ENCODE peak calls at places on chromosomes 3 and 15, in five cellular contexts. One of them, this sample, is unnamed.
A peak's percentile ranks its signal among the peaks of the same experiment; 100 is the strongest.

GRCh38 chr3:169002689-169003088 is 660.8 kb downstream of the MECOM start:
- DNase-seq in Peyer's patch: peak; percentile 44
- DNase-seq in AG04450: no peak
- DNase-seq in osteoblast: no peak
- DNase-seq in GM12865: no peak
- DNase-seq in this sample: no peak

GRCh38 chr3:57112206-57112605 is 51.7 kb downstream of the SPATA12 start:
- DNase-seq in Peyer's patch: no peak
- DNase-seq in AG04450: no peak
- DNase-seq in osteoblast: no peak
- DNase-seq in GM12865: peak; percentile 19
- DNase-seq in this sample: no peak

GRCh38 chr3:129532261-129532660 is 3.8 kb downstream of the RHO start:
- DNase-seq in Peyer's patch: no peak
- DNase-seq in AG04450: no peak
- DNase-seq in osteoblast: peak; percentile 38
- DNase-seq in GM12865: no peak
- DNase-seq in this sample: no peak

GRCh38 chr3:38283810-38284775 is 2.0 kb downstream of the SLC22A14 start:
- DNase-seq in Peyer's patch: no peak
- DNase-seq in AG04450: no peak
- DNase-seq in osteoblast: no peak
- DNase-seq in GM12865: no peak
- DNase-seq in this sample: no peak

GRCh38 chr3:38843898-38844297 is 27.9 kb upstream of the SCN10A start:
- DNase-seq in Peyer's patch: no peak
- DNase-seq in AG04450: peak; percentile 29
- DNase-seq in osteoblast: no peak
- DNase-seq in GM12865: peak; percentile 18
- DNase-seq in this sample: no peak

GRCh38 chr3:151135548-151136337 is 50.3 kb downstream of the MED12L start:
- DNase-seq in Peyer's patch: no peak
- DNase-seq in AG04450: no peak
- DNase-seq in osteoblast: no peak
- DNase-seq in GM12865: peak; percentile 29
- DNase-seq in this sample: no peak

GRCh38 chr15:95440712-95441111 is 889.8 kb upstream of the NR2F2 start:
- DNase-seq in Peyer's patch: no peak
- DNase-seq in AG04450: no peak
- DNase-seq in osteoblast: no peak
- DNase-seq in GM12865: no peak
- DNase-seq in this sample: no peak

GRCh38 chr3:195035345-195036202 is 235.4 kb downstream of the XXYLT1 start:
- DNase-seq in Peyer's patch: peak; percentile 43
- DNase-seq in AG04450: no peak
- DNase-seq in osteoblast: no peak
- DNase-seq in GM12865: no peak
- DNase-seq in this sample: no peak

GRCh38 chr3:101643861-101644613 is 32.9 kb downstream of the ZBTB11 start:
- DNase-seq in Peyer's patch: no peak
- DNase-seq in AG04450: peak; percentile 11
- DNase-seq in osteoblast: no peak
- DNase-seq in GM12865: peak; percentile 21
- DNase-seq in this sample: peak; percentile 48

GRCh38 chr3:191997093-191997492 is 536.1 kb downstream of the PYDC2 start:
- DNase-seq in Peyer's patch: no peak
- DNase-seq in AG04450: no peak
- DNase-seq in osteoblast: no peak
- DNase-seq in GM12865: no peak
- DNase-seq in this sample: no peak

GRCh38 chr3:124826703-124827102 is 60.5 kb downstream of the ITGB5 start:
- DNase-seq in Peyer's patch: no peak
- DNase-seq in AG04450: peak; percentile 84
- DNase-seq in osteoblast: no peak
- DNase-seq in GM12865: no peak
- DNase-seq in this sample: no peak
- H3K4me3 ChIP-seq in Peyer's patch: no peak overlapping the region
- H3K4me3 ChIP-seq in AG04450: no peak overlapping the region
- H3K4me3 ChIP-seq in osteoblast: no peak overlapping the region
- H3K4me3 ChIP-seq in GM12865: no peak overlapping the region
- H3K4me3 ChIP-seq in this sample: no peak overlapping the region

GRCh38 chr15:101267320-101268104 is 9.8 kb downstream of the SELENOS start:
- DNase-seq in Peyer's patch: no peak
- DNase-seq in AG04450: no peak
- DNase-seq in osteoblast: peak; percentile 94
- DNase-seq in GM12865: no peak
- DNase-seq in this sample: no peak
- TF ChIP-seq CTCF in Peyer's patch: no peak
- TF ChIP-seq CTCF in AG04450: no peak
- TF ChIP-seq CTCF in osteoblast: no peak
- TF ChIP-seq CTCF in GM12865: no peak
- TF ChIP-seq CTCF in this sample: no peak

DNA sequence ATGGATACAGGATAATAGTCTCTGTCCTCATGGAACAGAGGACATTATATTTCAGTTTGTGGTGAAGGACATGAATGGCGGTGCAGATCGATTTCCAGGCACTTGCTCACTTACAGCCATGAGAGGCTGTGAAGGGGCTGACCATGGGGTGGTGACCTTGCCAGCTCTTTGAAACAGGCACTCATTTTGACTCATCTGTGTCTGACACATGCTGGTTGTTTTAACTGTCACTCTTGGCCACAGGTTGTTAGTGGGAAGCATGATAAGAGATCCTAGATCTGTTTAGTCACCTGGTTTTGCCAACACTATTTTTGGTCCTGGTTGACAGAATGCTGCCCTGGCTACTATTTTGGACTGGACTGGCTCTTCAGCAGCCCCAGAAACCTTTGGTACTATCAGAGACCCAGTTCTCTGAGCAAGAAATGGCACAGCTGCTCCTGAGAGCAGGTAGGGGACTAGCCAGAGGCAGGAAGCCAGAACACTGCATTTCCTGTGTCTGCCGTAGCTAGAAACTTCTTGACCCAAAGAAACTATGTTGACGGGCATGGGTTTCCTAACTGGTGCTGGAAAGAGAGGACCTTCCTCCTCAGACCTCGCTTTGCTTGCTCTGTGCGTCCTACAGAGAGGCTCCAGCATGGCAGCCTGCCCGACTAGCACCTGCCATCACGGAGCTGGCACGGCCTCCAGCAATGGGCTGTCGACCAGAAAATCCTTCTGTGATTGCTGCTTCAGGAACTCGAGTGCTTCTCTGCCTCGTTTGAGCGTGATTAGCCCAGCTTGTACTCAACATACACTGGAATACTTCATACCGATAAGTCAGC is 6.3 kb downstream of the PXYLP1 start:
- DNase-seq in Peyer's patch: no peak
- DNase-seq in AG04450: no peak
- DNase-seq in osteoblast: no peak
- DNase-seq in GM12865: peak; percentile 28
- DNase-seq in this sample: no peak
- H3K4me3 ChIP-seq in Peyer's patch: no peak overlapping the region
- H3K4me3 ChIP-seq in AG04450: no peak overlapping the region
- H3K4me3 ChIP-seq in osteoblast: no peak overlapping the region
- H3K4me3 ChIP-seq in GM12865: no peak overlapping the region
- H3K4me3 ChIP-seq in this sample: no peak overlapping the region

DNA sequence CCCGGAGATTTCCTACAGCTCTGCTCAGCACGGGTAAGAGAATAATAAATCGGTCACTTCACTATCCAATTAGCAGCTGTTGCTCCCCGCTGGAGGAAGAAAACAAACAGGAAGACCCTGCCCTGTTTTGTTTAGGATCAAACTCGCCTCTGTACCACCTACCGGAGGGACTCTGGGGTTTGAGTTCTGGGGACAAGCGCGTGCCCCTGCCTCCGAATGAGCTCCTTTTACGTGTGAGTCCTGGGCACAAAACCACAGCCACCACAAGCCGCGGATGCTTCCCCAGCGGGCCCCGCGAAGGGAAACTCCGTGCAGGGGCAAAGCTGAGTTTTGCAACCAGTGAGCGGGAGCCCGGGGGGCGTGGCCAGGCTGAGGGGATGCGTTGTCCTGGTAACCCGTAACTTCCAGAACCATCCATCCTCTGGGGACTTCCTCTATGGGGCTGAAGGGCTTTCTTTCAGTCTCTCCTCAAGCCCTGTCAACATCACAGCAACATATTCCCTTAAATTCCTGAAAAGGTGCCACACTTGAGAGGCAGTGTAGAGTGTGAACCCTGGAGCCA is 315.8 kb upstream of the PROK2 start:
- DNase-seq in Peyer's patch: peak; percentile 87
- DNase-seq in AG04450: peak; percentile 6
- DNase-seq in osteoblast: peak; percentile 97
- DNase-seq in GM12865: peak; percentile 92
- DNase-seq in this sample: no peak
- TF ChIP-seq CTCF in Peyer's patch: no peak
- TF ChIP-seq CTCF in AG04450: no peak
- TF ChIP-seq CTCF in osteoblast: no peak
- TF ChIP-seq CTCF in GM12865: no peak
- TF ChIP-seq CTCF in this sample: no peak

DNA sequence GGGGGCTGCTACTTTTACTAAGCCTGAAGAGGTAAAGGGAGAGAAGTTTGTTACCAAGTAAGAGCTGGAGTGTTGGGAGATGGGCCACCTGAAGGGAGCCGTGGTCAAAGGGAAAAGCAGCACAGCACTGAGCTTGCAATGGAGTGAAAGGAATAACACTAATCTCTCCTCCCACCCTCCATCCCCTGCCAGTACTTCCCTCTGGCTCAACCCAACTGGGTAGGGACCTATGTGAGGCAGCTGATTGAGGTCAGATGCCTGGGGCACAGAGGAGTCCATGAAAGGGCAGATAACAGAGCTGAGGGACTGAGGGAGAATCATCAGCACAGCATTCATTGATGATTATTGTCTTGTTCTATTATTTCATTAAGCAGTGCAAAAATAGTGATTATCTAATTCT is 212.4 kb upstream of the TBC1D5 start:
- DNase-seq in Peyer's patch: no peak
- DNase-seq in AG04450: no peak
- DNase-seq in osteoblast: no peak
- DNase-seq in GM12865: no peak
- DNase-seq in this sample: no peak
- H3K4me3 ChIP-seq in Peyer's patch: no peak overlapping the region
- H3K4me3 ChIP-seq in AG04450: no peak overlapping the region
- H3K4me3 ChIP-seq in osteoblast: no peak overlapping the region
- H3K4me3 ChIP-seq in GM12865: no peak overlapping the region
- H3K4me3 ChIP-seq in this sample: no peak overlapping the region

DNA sequence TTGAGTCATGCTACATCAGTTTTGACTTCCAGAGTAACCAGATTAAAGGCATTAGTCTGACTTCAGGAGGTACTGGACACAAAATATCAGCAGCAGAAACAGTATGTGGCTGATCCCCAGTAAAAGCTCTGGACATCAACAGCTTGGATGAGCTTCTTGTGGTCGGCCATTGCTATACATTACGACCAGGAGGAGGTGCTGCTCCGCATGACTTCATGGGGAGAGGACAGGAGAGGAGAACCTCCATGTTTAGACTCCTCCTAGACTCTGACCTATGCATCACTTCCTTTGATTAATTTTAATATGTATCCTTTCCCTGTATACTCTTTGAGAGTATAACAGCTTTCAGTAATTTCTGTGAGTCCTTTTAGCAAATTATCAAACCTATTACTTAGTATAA is 285.6 kb upstream of the ARHGEF26 start:
- DNase-seq in Peyer's patch: no peak
- DNase-seq in AG04450: no peak
- DNase-seq in osteoblast: no peak
- DNase-seq in GM12865: peak; percentile 18
- DNase-seq in this sample: no peak
- TF ChIP-seq CTCF in Peyer's patch: no peak
- TF ChIP-seq CTCF in AG04450: no peak
- TF ChIP-seq CTCF in osteoblast: no peak
- TF ChIP-seq CTCF in GM12865: peak; percentile 9
- TF ChIP-seq CTCF in this sample: peak; percentile 18

GRCh38 chr15:36884404-36885335 is 215.7 kb downstream of the MEIS2 start:
- DNase-seq in Peyer's patch: no peak
- DNase-seq in AG04450: no peak
- DNase-seq in osteoblast: no peak
- DNase-seq in GM12865: no peak
- DNase-seq in this sample: no peak

GRCh38 chr15:36880226-36880912 is 220.0 kb downstream of the MEIS2 start:
- DNase-seq in Peyer's patch: no peak
- DNase-seq in AG04450: no peak
- DNase-seq in osteoblast: no peak
- DNase-seq in GM12865: no peak
- DNase-seq in this sample: no peak

GRCh38 chr15:36883705-36884355 is 216.5 kb downstream of the MEIS2 start:
- DNase-seq in Peyer's patch: peak; percentile 87
- DNase-seq in AG04450: peak; percentile 66
- DNase-seq in osteoblast: peak; percentile 93
- DNase-seq in GM12865: peak; percentile 92
- DNase-seq in this sample: peak; percentile 47

GRCh38 chr15:36880913-36881290 is 219.4 kb downstream of the MEIS2 start:
- DNase-seq in Peyer's patch: no peak
- DNase-seq in AG04450: no peak
- DNase-seq in osteoblast: no peak
- DNase-seq in GM12865: no peak
- DNase-seq in this sample: no peak

DNA sequence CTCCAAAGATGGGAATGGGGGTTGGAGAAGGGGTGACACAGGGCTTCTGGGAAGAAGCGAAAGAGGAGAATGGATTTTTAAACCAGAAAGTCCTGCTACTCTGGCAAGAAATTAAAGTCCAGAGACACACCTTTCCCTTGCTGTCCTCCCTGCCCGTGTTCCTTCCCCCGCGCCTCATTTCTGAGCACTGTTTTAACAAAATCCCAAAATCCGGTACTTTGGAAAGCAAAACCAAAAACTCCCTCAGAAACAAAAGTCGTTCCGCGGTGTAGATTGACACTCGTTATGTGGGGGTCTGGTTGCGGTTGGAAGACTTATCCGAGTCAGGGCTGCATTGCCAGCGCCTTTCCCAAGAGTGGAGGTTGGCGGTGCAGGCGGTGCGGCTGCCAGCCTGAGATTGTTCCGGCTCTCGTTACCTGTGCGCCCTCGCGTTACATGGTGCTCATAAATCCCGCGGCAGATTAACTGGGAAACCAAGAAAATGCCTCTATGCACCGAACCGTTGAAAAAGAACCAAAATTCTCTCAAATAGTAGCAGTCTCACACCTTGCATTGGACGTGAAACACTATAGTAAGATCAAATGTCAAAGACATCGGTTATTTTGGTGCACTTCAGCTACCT is 217.8 kb downstream of the MEIS2 start:
- DNase-seq in Peyer's patch: no peak
- DNase-seq in AG04450: no peak
- DNase-seq in osteoblast: no peak
- DNase-seq in GM12865: no peak
- DNase-seq in this sample: no peak
- H3K4me3 ChIP-seq in Peyer's patch: peak overlapping the region; percentile 31
- H3K4me3 ChIP-seq in AG04450: peak overlapping the region; percentile 45
- H3K4me3 ChIP-seq in osteoblast: peak overlapping the region; percentile 41
- H3K4me3 ChIP-seq in GM12865: peak overlapping the region; percentile 4
- H3K4me3 ChIP-seq in this sample: no peak overlapping the region

DNA sequence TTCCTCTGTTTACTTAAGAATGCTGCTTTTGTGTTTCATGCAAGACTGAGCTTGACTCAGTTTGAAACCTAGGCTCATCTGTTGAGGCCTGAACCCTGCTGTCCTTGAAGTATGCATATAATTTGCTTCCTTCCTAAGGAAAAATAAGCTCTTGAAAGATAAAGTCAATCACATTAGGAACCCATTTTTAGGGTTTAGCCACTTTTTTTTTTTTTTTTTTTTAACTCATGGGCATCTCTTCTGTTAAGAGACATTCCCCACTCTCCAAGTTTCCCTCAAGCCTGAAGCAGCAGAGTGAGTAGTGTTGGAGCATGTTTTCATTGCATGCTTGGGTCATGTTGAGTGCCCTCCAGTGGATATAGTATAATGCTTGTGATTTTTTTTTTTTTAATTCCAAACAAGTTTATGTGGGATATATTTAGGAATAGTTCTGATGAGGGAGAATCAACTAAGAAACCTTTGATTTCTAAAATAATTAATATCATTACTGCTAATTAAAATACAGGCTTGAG is 3.6 kb downstream of the CTNNB1 start:
- DNase-seq in Peyer's patch: no peak
- DNase-seq in AG04450: no peak
- DNase-seq in osteoblast: peak; percentile 94
- DNase-seq in GM12865: peak; percentile 58
- DNase-seq in this sample: peak; percentile 27
- TF ChIP-seq CTCF in Peyer's patch: peak; percentile 49
- TF ChIP-seq CTCF in AG04450: peak; percentile 45
- TF ChIP-seq CTCF in osteoblast: peak; percentile 55
- TF ChIP-seq CTCF in GM12865: peak; percentile 12
- TF ChIP-seq CTCF in this sample: peak; percentile 40

This sample was measured in retinal pigment epithelial cell.